ENCODE peak calls at places on chromosomes 12 and 14, in nine cellular contexts. C is cerebellum, Y is pancreas, H is WERI-Rb-1, D is psoas muscle, E is GM19239, I is NCI-H187, T is tibial nerve, P is NCI-H460. J is an unnamed sample.

GRCh38 chr12:113844495-113845175 is 121.5 kb downstream of the RBM19 start:
- DNase-seq in T (no peak), C (no peak), P (no peak), I (no peak), E (no peak), H (no peak), D (no peak), Y (no peak), J (no peak)

GRCh38 chr14:75163677-75164076 is 12.7 kb downstream of the TMED10 start:
- DNase-seq in E (no peak), P (no peak), D (no peak), I (no peak), C (no peak), H (no peak), T (no peak), Y (no peak), J (no peak)

GRCh38 chr12:13135336-13136178 is 32.1 kb upstream of the GSG1 start:
- DNase-seq in D (peak), P (peak), Y (peak), C (no peak), E (no peak), H (no peak), T (no peak), I (no peak), J (no peak)

GRCh38 chr12:78269620-78270019 is 438.9 kb downstream of the NAV3 start:
- DNase-seq in I (no peak), P (no peak), T (no peak), H (no peak), D (no peak), C (no peak), Y (no peak), E (no peak), J (no peak)

GRCh38 chr14:69662636-69663321 is 51.4 kb downstream of the SUSD6 start:
- DNase-seq in E (no peak), P (no peak), T (no peak), D (no peak), H (no peak), Y (no peak), I (no peak), C (no peak), J (no peak)

GRCh38 chr14:57227083-57227482 is 41.6 kb downstream of the EXOC5 start:
- DNase-seq in H (no peak), Y (no peak), T (no peak), E (no peak), I (no peak), D (no peak), C (no peak), P (no peak), J (no peak)

GRCh38 chr14:98103705-98104104 is 1168.3 kb downstream of the BCL11B start:
- DNase-seq in T (no peak), C (no peak), H (no peak), Y (no peak), D (no peak), P (no peak), I (no peak), E (no peak), J (no peak)

GRCh38 chr14:50047274-50047676 is 69.1 kb downstream of the VCPKMT start:
- DNase-seq in T (no peak), C (no peak), H (no peak), D (no peak), P (no peak), E (peak), I (no peak), Y (no peak), J (no peak)